ENCODE peak calls at places on chromosomes 13 and 19, in four cellular contexts. F, N, X and J are unnamed samples.

GRCh38 chr13:76036176-76036575 is 400.0 kb downstream of the LMO7 start:
- DNase-seq in N (no peak), X (no peak), F (no peak), J (no peak)

GRCh38 chr13:90455861-90456260 is 891.6 kb upstream of the MIR17HG start:
- DNase-seq in F (no peak), X (no peak), N (no peak), J (no peak)

GRCh38 chr19:44809856-44810554 is 1.1 kb downstream of the BCAM start:
- DNase-seq in X (peak; percentile 27), N (peak; percentile 39), F (no peak), J (no peak)

GRCh38 chr13:61255035-61255796 is 160.4 kb downstream of the PCDH20 start:
- DNase-seq in F (no peak), N (peak; percentile 35), X (no peak), J (no peak)

GRCh38 chr13:111845621-111846351 is 221.2 kb upstream of the SOX1 start:
- DNase-seq in F (no peak), X (no peak), N (no peak), J (no peak)

GRCh38 chr13:32790731-32791130 is 204.5 kb downstream of the PDS5B start:
- DNase-seq in X (no peak), F (no peak), N (peak; percentile 12), J (no peak)

GRCh38 chr13:46675016-46675415 is 121.9 kb downstream of the ESD start:
- DNase-seq in N (no peak), F (no peak), X (no peak), J (no peak)

GRCh38 chr19:12137541-12137940 is 2.6 kb downstream of the ZNF20 start:
- DNase-seq in F (no peak), N (no peak), X (no peak), J (no peak)

GRCh38 chr13:113748101-113748861 is 10.7 kb upstream of the TMEM255B start:
- DNase-seq in N (no peak), F (no peak), X (no peak), J (no peak)

GRCh38 chr19:39334444-39334976 is 1.3 kb downstream of the GMFG start:
- DNase-seq in N (no peak), X (no peak), F (no peak), J (no peak)
- H3K4me3 ChIP-seq in N (no peak overlapping the region), X (no peak overlapping the region), F (no peak overlapping the region), J (no peak overlapping the region)

DNA sequence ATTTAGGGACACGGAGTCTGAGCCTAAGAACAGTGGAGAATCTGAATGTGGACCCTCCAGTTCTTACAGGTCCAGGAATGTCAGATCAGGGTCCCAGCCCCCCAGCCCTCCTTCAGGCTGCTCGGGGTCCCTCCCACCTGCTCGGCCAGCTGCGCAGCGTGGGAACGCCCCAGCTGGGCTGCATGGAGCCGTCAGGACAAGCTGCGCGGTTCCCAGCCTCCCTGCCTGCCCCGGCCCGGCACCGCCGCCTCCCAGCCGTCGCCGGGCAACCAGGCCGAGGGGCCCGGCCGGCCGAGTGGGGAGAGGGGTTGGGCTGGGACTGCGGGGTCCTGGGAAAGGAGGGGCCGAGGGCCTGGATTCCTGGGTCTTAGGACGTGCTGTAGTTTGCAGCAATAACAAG is 710 bp upstream of the KIRREL2 start:
- DNase-seq in N (peak; percentile 89), F (no peak), X (no peak), J (no peak)
- H3K4me3 ChIP-seq in N (peak overlapping the region; percentile 72), F (no peak overlapping the region), X (no peak overlapping the region), J (no peak overlapping the region)

DNA sequence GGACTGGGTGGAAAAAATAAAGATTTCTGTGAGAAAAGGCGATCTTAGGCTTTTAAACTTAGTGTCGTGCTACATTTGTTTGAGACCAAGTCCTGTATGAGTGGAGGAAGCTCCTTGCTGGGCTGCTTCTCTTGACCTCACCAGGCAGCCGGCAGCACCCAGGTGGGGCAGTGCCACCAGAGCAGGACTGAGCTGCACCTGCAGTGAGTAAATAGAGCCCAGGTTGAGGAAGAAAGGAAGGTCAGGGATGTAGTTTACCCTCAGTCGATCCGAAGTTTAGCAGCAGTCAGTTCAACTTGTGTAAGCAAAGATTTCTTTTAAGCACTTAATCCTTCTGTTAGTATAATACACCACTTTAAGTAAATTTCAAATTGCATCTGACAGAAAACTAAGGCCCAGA is 13.6 kb downstream of the HNRNPM start:
- DNase-seq in F (no peak), N (no peak), X (no peak), J (no peak)
- H3K4me3 ChIP-seq in F (no peak overlapping the region), N (no peak overlapping the region), X (no peak overlapping the region), J (no peak overlapping the region)

GRCh38 chr19:10744848-10745293 is 27.0 kb downstream of the DNM2 start:
- DNase-seq in N (no peak), X (no peak), F (no peak), J (no peak)
- H3K4me3 ChIP-seq in N (no peak overlapping the region), X (no peak overlapping the region), F (no peak overlapping the region), J (no peak overlapping the region)